ENCODE peak calls at places on chromosomes 5 and 9, in four cellular contexts. K is colonic mucosa, Y is breast epithelium, U is left ventricle myocardium inferior. W is an unnamed sample. For H3K4me1, the result is how much of the 10 kb centered on the place peaks cover.

GRCh38 chr5:34735436-34736426 is 79.6 kb downstream of the RAI14 start:
- DNase-seq in K (no peak), Y (no peak), U (no peak), W (no peak)

GRCh38 chr9:110065527-110065926 is 142.4 kb downstream of the C9orf152 start:
- DNase-seq in K (no peak), Y (no peak), U (no peak), W (no peak)

GRCh38 chr5:62650197-62650596 is 71.6 kb downstream of the LRRC70 start:
- DNase-seq in K (no peak), Y (no peak), U (no peak), W (no peak)

GRCh38 chr9:107127608-107128007 is 155.5 kb upstream of the RAD23B start:
- DNase-seq in K (no peak), Y (no peak), U (no peak), W (no peak)

GRCh38 chr9:38249587-38250210 is 142.8 kb upstream of the ALDH1B1 start:
- DNase-seq in K (no peak), Y (no peak), U (no peak), W (no peak)

GRCh38 chr5:65832603-65833228 is 93.7 kb upstream of the ERBIN start:
- DNase-seq in K (no peak), Y (no peak), U (no peak), W (no peak)

GRCh38 chr9:38032266-38032830 is 36.7 kb downstream of the SHB start:
- DNase-seq in K (peak), Y (no peak), U (no peak), W (peak)

GRCh38 chr5:101643793-101644192 is 652.3 kb downstream of the SLCO4C1 start:
- DNase-seq in K (no peak), Y (no peak), U (no peak), W (no peak)

GRCh38 chr5:94707359-94707758 is 88.9 kb downstream of the SLF1 start:
- DNase-seq in K (no peak), Y (no peak), U (no peak), W (no peak)

GRCh38 chr5:104513194-104513602 is 950.6 kb upstream of the NUDT12 start:
- DNase-seq in K (no peak), Y (no peak), U (no peak), W (no peak)

GRCh38 chr9:79195904-79196303 is 375.9 kb upstream of the TLE4 start:
- DNase-seq in K (no peak), Y (no peak), U (no peak), W (no peak)

GRCh38 chr5:42951169-42951846 is 88.8 kb downstream of the ANXA2R start:
- DNase-seq in K (peak), Y (no peak), U (peak), W (peak)

GRCh38 chr9:109033941-109034700 is 20.8 kb upstream of the CTNNAL1 start:
- DNase-seq in K (no peak), Y (no peak), U (no peak), W (no peak)

GRCh38 chr9:109037946-109038345 is 24.6 kb upstream of the CTNNAL1 start:
- DNase-seq in K (no peak), Y (no peak), U (no peak), W (no peak)

GRCh38 chr9:109039539-109039938 is 26.2 kb upstream of the CTNNAL1 start:
- DNase-seq in K (no peak), Y (no peak), U (no peak), W (no peak)

GRCh38 chr9:109036744-109037680 is 23.7 kb upstream of the CTNNAL1 start:
- DNase-seq in K (no peak), Y (no peak), U (no peak), W (peak)

GRCh38 chr9:109035684-109036423 is 22.6 kb upstream of the CTNNAL1 start:
- DNase-seq in K (no peak), Y (no peak), U (no peak), W (peak)
- H3K27ac ChIP-seq in K (no peak), Y (peak), U (peak), W (no peak)

DNA sequence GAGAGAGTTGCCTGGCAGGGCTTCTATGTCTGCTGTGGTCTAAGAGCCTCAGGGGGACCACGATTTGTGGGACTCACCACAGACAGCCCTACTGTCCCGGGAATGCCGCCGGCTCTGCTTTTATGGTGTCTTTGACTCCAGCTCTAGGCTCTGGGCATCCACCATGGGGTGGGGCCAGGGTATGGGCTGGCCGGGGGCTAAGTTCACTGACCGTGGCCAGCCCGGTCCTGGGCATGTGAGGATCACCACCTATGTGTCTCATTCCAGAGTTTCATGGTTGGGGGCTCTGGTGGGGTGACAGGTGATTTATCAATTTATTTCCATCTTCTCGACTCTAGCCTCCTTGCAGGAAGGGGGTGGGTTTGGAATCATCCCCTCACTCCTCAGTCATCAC is 139.4 kb downstream of the GADD45G start:
- DNase-seq in K (no peak), Y (no peak), U (no peak), W (no peak)
- H3K4me1 ChIP-seq in K (under half), Y (under half), U (under half), W (under half)

GRCh38 chr5:175872287-175873089 is 1.1 kb downstream of the CPLX2 start:
- DNase-seq in K (no peak), Y (no peak), U (no peak), W (no peak)
- H3K4me3 ChIP-seq in K (no peak), Y (no peak), U (no peak), W (no peak)

GRCh38 chr5:84494453-84494852 is 109.8 kb upstream of the EDIL3 start:
- DNase-seq in K (no peak), Y (no peak), U (no peak), W (no peak)
- H3K27ac ChIP-seq in K (no peak), Y (no peak), U (no peak), W (no peak)

GRCh38 chr9:70045452-70045851 is 1.8 kb downstream of the MAMDC2 start:
- DNase-seq in K (no peak), Y (no peak), U (no peak), W (no peak)
- H3K4me1 ChIP-seq in K (under half), Y (under half), U (half or more), W (under half)

DNA sequence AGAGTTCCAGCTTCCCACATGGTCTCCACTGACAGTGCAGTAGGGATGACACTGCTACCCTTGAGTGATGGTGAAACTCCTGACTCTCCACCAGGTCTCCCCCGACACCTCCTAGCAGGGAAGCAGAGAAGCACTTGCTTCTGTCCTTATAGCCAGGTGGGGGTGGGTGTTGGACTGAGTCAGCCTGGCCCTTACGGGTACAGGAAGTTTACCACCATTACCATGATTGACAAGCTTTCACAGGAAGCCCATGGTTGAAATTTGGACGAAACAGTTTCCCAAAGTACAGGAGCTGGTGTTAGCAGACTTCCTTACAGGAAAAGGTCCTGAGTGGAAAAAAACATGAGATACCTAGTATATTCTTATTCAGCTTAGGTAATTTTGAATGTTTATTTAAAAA is 3.1 kb upstream of the FBXL7 start:
- DNase-seq in K (no peak), Y (no peak), U (no peak), W (no peak)
- H3K4me3 ChIP-seq in K (no peak), Y (no peak), U (no peak), W (no peak)

GRCh38 chr9:75152416-75152815 is 64.1 kb downstream of the OSTF1 start:
- DNase-seq in K (no peak), Y (no peak), U (no peak), W (no peak)

GRCh38 chr9:75147638-75148037 is 59.3 kb downstream of the OSTF1 start:
- DNase-seq in K (no peak), Y (no peak), U (no peak), W (peak)

GRCh38 chr9:75150512-75150911 is 62.2 kb downstream of the OSTF1 start:
- DNase-seq in K (no peak), Y (no peak), U (no peak), W (no peak)

GRCh38 chr9:75148551-75148950 is 60.2 kb downstream of the OSTF1 start:
- DNase-seq in K (no peak), Y (no peak), U (no peak), W (no peak)

DNA sequence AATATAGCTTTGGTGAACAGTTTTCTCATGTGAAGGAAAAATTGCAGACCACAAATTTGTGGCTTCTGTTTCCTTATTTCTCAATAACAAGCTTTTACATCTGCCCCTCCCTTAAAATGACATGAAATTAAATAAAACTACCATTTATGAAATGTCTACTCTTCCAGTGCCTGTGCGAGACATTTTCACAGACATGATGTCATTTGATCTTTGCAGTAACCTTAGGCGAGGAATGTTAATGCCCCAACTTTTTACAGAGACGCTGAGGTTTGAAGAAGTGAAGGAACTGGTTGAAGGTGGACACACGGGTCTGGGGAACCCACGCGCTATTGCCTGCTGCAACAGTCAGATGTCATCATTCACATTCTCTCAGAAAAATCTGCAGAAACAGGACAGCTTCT is 61.5 kb downstream of the OSTF1 start:
- DNase-seq in K (no peak), Y (no peak), U (no peak), W (no peak)
- H3K27ac ChIP-seq in K (no peak), Y (no peak), U (no peak), W (peak)

GRCh38 chr5:137084016-137084415 is 415.1 kb downstream of the SPOCK1 start:
- DNase-seq in K (no peak), Y (no peak), U (no peak), W (no peak)

GRCh38 chr5:137072376-137073174 is 426.6 kb downstream of the SPOCK1 start:
- DNase-seq in K (no peak), Y (no peak), U (no peak), W (no peak)

GRCh38 chr5:137073192-137073591 is 425.9 kb downstream of the SPOCK1 start:
- DNase-seq in K (no peak), Y (no peak), U (no peak), W (no peak)

GRCh38 chr5:137075163-137075970 is 423.8 kb downstream of the SPOCK1 start:
- DNase-seq in K (peak), Y (peak), U (peak), W (peak)

GRCh38 chr5:137078171-137078665 is 420.9 kb downstream of the SPOCK1 start:
- DNase-seq in K (no peak), Y (no peak), U (no peak), W (no peak)
- H3K4me1 ChIP-seq in K (under half), Y (under half), U (under half), W (under half)

DNA sequence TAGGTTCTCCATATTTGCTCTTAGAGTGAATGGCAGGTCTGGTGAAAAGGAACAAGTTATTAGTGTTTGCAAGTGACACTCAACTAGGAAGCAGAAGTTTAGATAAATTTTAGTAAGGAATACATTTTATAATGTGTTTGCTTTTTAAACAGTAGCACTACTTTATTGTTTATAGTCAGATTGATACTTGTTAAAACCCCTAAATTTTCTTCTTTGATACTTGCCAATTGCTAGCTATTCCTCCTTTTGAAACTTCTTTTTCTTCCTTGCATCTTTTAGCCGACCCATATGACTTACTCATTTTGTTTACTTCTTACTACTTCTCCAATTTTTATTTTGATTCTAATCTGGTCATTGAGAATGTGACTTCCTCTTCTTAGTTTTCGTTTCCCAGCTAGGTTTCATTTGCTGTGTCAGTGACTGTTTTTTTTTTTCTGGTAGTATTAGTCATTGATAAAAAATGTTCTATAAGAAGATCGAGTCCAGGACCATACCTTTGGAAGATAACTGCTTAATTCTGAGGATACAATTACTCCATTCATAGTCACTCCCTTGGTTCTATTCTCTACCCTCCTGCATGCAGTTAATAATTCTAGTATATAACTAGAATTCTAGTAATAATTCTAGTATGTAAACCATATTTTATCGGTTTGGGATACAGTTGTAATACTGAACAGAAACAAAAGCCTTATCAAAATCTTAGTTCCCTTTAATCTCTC is 2.7 kb upstream of the RICTOR start:
- DNase-seq in K (no peak), Y (no peak), U (no peak), W (peak)
- H3K4me3 ChIP-seq in K (no peak), Y (no peak), U (peak), W (no peak)